ENCODE peak calls at places on chromosome 19, in four cellular contexts. One of them, this sample, is unnamed.

GRCh38 chr19:16445238-16446107 is 26.3 kb downstream of the EPS15L1 start:
- DNase-seq in IMR-90: peak; percentile 83
- DNase-seq in GM10248: peak; percentile 69
- DNase-seq in EH: peak; percentile 54
- DNase-seq in this sample: no peak

GRCh38 chr19:750640-751423 is at the start of gene MISP:
- DNase-seq in IMR-90: no peak
- DNase-seq in GM10248: no peak
- DNase-seq in EH: no peak
- DNase-seq in this sample: no peak

GRCh38 chr19:13896227-13896626 is 9.7 kb downstream of the BRME1 start:
- DNase-seq in IMR-90: no peak
- DNase-seq in GM10248: no peak
- DNase-seq in EH: no peak
- DNase-seq in this sample: no peak

GRCh38 chr19:55694241-55694655 is 19.2 kb downstream of the EPN1 start:
- DNase-seq in IMR-90: no peak
- DNase-seq in GM10248: no peak
- DNase-seq in EH: no peak
- DNase-seq in this sample: no peak

GRCh38 chr19:55467236-55468053 is 2.9 kb upstream of the C19orf85 start:
- DNase-seq in IMR-90: peak; percentile 65
- DNase-seq in GM10248: peak; percentile 85
- DNase-seq in EH: peak; percentile 83
- DNase-seq in this sample: peak; percentile 74

GRCh38 chr19:34555447-34555846 is 73.9 kb downstream of the WTIP start:
- DNase-seq in IMR-90: no peak
- DNase-seq in GM10248: no peak
- DNase-seq in EH: peak; percentile 21
- DNase-seq in this sample: no peak

GRCh38 chr19:13102666-13103584 is at the start of gene LYL1:
- DNase-seq in IMR-90: no peak
- DNase-seq in GM10248: peak; percentile 81
- DNase-seq in EH: peak; percentile 71
- DNase-seq in this sample: peak; percentile 88

GRCh38 chr19:49335071-49335783 is at the start of gene CD37:
- DNase-seq in IMR-90: no peak
- DNase-seq in GM10248: peak; percentile 78
- DNase-seq in EH: no peak
- DNase-seq in this sample: no peak

GRCh38 chr19:33263325-33264023 is 37.8 kb upstream of the SLC7A10 start:
- DNase-seq in IMR-90: no peak
- DNase-seq in GM10248: no peak
- DNase-seq in EH: no peak
- DNase-seq in this sample: no peak

GRCh38 chr19:38683393-38684077 is 36.1 kb downstream of the ACTN4 start:
- DNase-seq in IMR-90: peak; percentile 85
- DNase-seq in GM10248: no peak
- DNase-seq in EH: peak; percentile 95
- DNase-seq in this sample: peak; percentile 77

GRCh38 chr19:3798137-3798536 is 12.0 kb upstream of the MATK start:
- DNase-seq in IMR-90: no peak
- DNase-seq in GM10248: no peak
- DNase-seq in EH: no peak
- DNase-seq in this sample: no peak

GRCh38 chr19:16111909-16112752 is 442 bp downstream of the RAB8A start:
- DNase-seq in IMR-90: no peak
- DNase-seq in GM10248: no peak
- DNase-seq in EH: no peak
- DNase-seq in this sample: no peak

GRCh38 chr19:46733693-46734240 is 12.1 kb upstream of the FKRP start:
- DNase-seq in IMR-90: no peak
- DNase-seq in GM10248: no peak
- DNase-seq in EH: no peak
- DNase-seq in this sample: no peak

GRCh38 chr19:49685845-49686332 is 3.5 kb upstream of the ADM5 start:
- DNase-seq in IMR-90: no peak
- DNase-seq in GM10248: no peak
- DNase-seq in EH: no peak
- DNase-seq in this sample: no peak

GRCh38 chr19:33273881-33274662 is 28.3 kb downstream of the CEBPA start:
- DNase-seq in IMR-90: peak; percentile 84
- DNase-seq in GM10248: no peak
- DNase-seq in EH: peak; percentile 80
- DNase-seq in this sample: no peak

GRCh38 chr19:17873661-17874422 is 2.1 kb downstream of the SLC5A5 start:
- DNase-seq in IMR-90: no peak
- DNase-seq in GM10248: peak; percentile 86
- DNase-seq in EH: peak; percentile 43
- DNase-seq in this sample: no peak

GRCh38 chr19:30087381-30088138 is 145.5 kb downstream of the URI1 start:
- DNase-seq in IMR-90: no peak
- DNase-seq in GM10248: no peak
- DNase-seq in EH: no peak
- DNase-seq in this sample: peak; percentile 16

GRCh38 chr19:17333611-17334413 is 843 bp downstream of the ANO8 start:
- DNase-seq in IMR-90: peak; percentile 80
- DNase-seq in GM10248: peak; percentile 68
- DNase-seq in EH: peak; percentile 85
- DNase-seq in this sample: no peak

GRCh38 chr19:2544576-2545415 is 68.9 kb downstream of the GADD45B start:
- DNase-seq in IMR-90: no peak
- DNase-seq in GM10248: no peak
- DNase-seq in EH: no peak
- DNase-seq in this sample: no peak

GRCh38 chr19:2246801-2247361 is 2.2 kb upstream of the AMH start:
- DNase-seq in IMR-90: peak; percentile 35
- DNase-seq in GM10248: no peak
- DNase-seq in EH: peak; percentile 75
- DNase-seq in this sample: peak; percentile 91

GRCh38 chr19:641702-642101 is 2.0 kb downstream of the FGF22 start:
- DNase-seq in IMR-90: no peak
- DNase-seq in GM10248: no peak
- DNase-seq in EH: no peak
- DNase-seq in this sample: peak; percentile 15

GRCh38 chr19:39916851-39917396 is 17.5 kb downstream of the FCGBP start:
- DNase-seq in IMR-90: no peak
- DNase-seq in GM10248: no peak
- DNase-seq in EH: no peak
- DNase-seq in this sample: no peak

GRCh38 chr19:50377051-50377441 is 789 bp downstream of the NR1H2 start:
- DNase-seq in IMR-90: no peak
- DNase-seq in GM10248: no peak
- DNase-seq in EH: no peak
- DNase-seq in this sample: peak; percentile 68

GRCh38 chr19:28406966-28407365 is 806.0 kb downstream of the UQCRFS1 start:
- DNase-seq in IMR-90: no peak
- DNase-seq in GM10248: no peak
- DNase-seq in EH: no peak
- DNase-seq in this sample: no peak

GRCh38 chr19:38034153-38034835 is 127.3 kb downstream of the SIPA1L3 start:
- DNase-seq in IMR-90: peak; percentile 62
- DNase-seq in GM10248: peak; percentile 60
- DNase-seq in EH: peak; percentile 71
- DNase-seq in this sample: no peak

GRCh38 chr19:35225951-35226350 is 2.6 kb downstream of the FAM187B start:
- DNase-seq in IMR-90: no peak
- DNase-seq in GM10248: peak; percentile 3
- DNase-seq in EH: no peak
- DNase-seq in this sample: no peak

GRCh38 chr19:7294571-7295212 is 478 bp upstream of the INSR start:
- DNase-seq in IMR-90: peak; percentile 16
- DNase-seq in GM10248: peak; percentile 62
- DNase-seq in EH: peak; percentile 51
- DNase-seq in this sample: peak; percentile 93